ENCODE peak calls at places on chromosomes 4 and X, in nine cellular contexts. K, B, X, W, D, Z, H, Y and Q are unnamed samples.

GRCh38 chrX:81890476-81890875 is 688.6 kb downstream of the SH3BGRL start:
- DNase-seq in K (no peak), B (no peak), X (no peak), W (no peak), D (no peak), Z (no peak), H (no peak), Y (no peak), Q (no peak)

GRCh38 chr4:28354874-28355273 is 1494.2 kb downstream of the STIM2 start:
- DNase-seq in K (no peak), B (no peak), X (no peak), W (no peak), D (no peak), Z (no peak), H (no peak), Y (no peak), Q (no peak)

GRCh38 chr4:111556861-111557260 is 588.4 kb upstream of the FAM241A start:
- DNase-seq in K (no peak), B (no peak), X (no peak), W (no peak), D (no peak), Z (no peak), H (no peak), Y (no peak), Q (no peak)

GRCh38 chrX:20515841-20516461 is 249.2 kb upstream of the RPS6KA3 start:
- DNase-seq in K (peak; percentile 88), B (no peak), X (peak; percentile 22), W (no peak), D (peak; percentile 73), Z (peak; percentile 53), H (no peak), Y (peak; percentile 23), Q (no peak)

GRCh38 chr4:72318771-72319170 is 250.2 kb downstream of the ADAMTS3 start:
- DNase-seq in K (no peak), B (no peak), X (no peak), W (no peak), D (no peak), Z (no peak), H (no peak), Y (no peak), Q (no peak)

GRCh38 chr4:151641167-151641566 is 119.6 kb downstream of the GATB start:
- DNase-seq in K (peak; percentile 92), B (no peak), X (no peak), W (no peak), D (no peak), Z (no peak), H (no peak), Y (peak; percentile 3), Q (no peak)

GRCh38 chr4:128519163-128519810 is 231.7 kb upstream of the PGRMC2 start:
- DNase-seq in K (no peak), B (no peak), X (no peak), W (no peak), D (no peak), Z (no peak), H (no peak), Y (no peak), Q (no peak)

GRCh38 chrX:134679226-134679625 is 21.0 kb upstream of the PLAC1 start:
- DNase-seq in K (no peak), B (no peak), X (no peak), W (no peak), D (no peak), Z (no peak), H (no peak), Y (no peak), Q (no peak)

DNA sequence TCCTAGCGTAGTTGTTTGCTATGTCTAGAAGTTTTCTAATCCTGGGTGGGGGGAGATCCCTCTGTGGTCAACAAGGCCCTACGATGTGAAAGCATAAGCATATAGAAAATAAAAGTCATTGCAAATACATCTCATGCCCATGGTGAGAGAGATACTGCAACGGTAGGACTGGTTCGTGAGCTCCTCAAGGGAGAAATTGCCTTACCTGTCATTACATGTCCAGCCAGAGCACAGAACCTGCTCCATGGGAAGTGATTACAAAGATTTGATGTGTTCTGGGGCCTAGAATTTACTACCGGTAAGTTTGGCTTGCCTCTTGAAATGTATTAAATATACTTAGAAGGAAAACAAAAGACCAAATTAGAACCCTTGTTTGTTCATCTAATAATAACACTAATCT is 60.9 kb upstream of the FAM47B start:
- DNase-seq in K (no peak), B (no peak), X (no peak), W (no peak), D (no peak), Z (no peak), H (no peak), Y (no peak), Q (no peak)
- TF ChIP-seq MAX in K (no peak), B (no peak), X (no peak), W (no peak), D (no peak), Z (no peak), H (no peak), Y (no peak), Q (no peak)

DNA sequence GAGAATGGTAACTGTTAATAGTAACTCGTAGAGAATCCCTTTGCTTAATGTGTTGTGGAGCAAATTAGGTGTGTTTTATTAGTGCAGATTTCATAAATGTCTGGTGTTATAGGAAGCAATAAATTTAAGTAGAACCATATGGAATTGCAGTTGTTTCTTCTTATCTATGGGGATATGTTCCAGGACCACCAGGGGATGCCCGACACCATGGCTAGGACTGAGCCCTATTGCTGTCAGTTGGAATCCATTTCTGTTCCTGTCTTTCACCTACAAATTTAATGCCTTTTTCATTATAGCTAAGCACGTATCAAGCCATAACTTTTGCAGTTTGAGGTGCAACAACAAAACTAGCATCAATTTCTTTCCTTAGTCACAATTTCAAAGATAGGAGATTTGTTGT is 72.5 kb downstream of the DDIT4L start:
- DNase-seq in K (no peak), B (no peak), X (no peak), W (no peak), D (no peak), Z (no peak), H (peak; percentile 41), Y (no peak), Q (no peak)
- TF ChIP-seq CTCF in K (no peak), B (no peak), X (no peak), W (peak; percentile 27), D (no peak), Z (peak; percentile 16), H (no peak), Y (no peak), Q (no peak)

GRCh38 chr4:154722262-154722661 is 21.5 kb upstream of the LRAT start:
- DNase-seq in K (no peak), B (no peak), X (no peak), W (no peak), D (no peak), Z (no peak), H (no peak), Y (no peak), Q (no peak)

GRCh38 chr4:154714339-154715040 is 29.3 kb upstream of the LRAT start:
- DNase-seq in K (no peak), B (no peak), X (no peak), W (no peak), D (no peak), Z (no peak), H (no peak), Y (no peak), Q (no peak)

GRCh38 chr4:154719087-154719486 is 24.7 kb upstream of the LRAT start:
- DNase-seq in K (no peak), B (no peak), X (no peak), W (no peak), D (peak; percentile 51), Z (no peak), H (no peak), Y (no peak), Q (no peak)

GRCh38 chr4:154720618-154721267 is 23.1 kb upstream of the LRAT start:
- DNase-seq in K (no peak), B (peak; percentile 15), X (no peak), W (no peak), D (no peak), Z (no peak), H (no peak), Y (no peak), Q (no peak)

GRCh38 chr4:154720123-154720522 is 23.7 kb upstream of the LRAT start:
- DNase-seq in K (no peak), B (no peak), X (no peak), W (no peak), D (peak; percentile 45), Z (no peak), H (no peak), Y (no peak), Q (no peak)
- TF ChIP-seq MAX in K (no peak), B (no peak), X (no peak), W (no peak), D (no peak), Z (no peak), H (no peak), Y (no peak), Q (no peak)

DNA sequence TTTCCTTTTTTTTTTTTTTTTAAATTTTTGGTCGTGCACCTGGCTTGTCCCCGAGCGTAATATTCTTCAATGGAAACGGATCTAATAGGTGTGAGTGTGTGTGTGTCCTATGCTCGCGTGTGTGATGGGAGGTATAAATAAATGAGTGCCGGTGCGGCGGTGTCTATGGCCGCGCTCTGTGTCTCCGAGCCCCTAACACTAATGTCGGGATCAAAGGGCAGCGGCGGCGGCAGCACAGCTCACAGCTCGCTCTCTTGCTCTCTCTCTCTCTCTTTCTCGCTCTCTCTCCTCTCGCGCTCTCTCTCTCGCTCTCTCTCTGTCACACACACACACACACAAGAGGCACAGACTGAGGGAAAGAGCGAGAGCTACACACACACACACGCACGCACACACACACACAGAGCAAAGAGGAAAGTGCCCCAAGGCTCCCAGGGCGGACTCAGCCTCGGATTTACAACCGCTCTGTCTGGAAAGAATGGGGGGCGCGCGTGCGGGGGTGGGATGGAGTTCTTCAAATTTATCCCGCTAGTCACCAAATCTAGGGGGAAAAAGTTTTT is at the start of gene ZNF827:
- DNase-seq in K (peak; percentile 24), B (peak; percentile 59), X (no peak), W (no peak), D (peak; percentile 64), Z (peak; percentile 49), H (peak; percentile 53), Y (peak; percentile 77), Q (peak; percentile 65)
- TF ChIP-seq CTCF in K (no peak), B (no peak), X (no peak), W (no peak), D (no peak), Z (no peak), H (no peak), Y (no peak), Q (no peak)

DNA sequence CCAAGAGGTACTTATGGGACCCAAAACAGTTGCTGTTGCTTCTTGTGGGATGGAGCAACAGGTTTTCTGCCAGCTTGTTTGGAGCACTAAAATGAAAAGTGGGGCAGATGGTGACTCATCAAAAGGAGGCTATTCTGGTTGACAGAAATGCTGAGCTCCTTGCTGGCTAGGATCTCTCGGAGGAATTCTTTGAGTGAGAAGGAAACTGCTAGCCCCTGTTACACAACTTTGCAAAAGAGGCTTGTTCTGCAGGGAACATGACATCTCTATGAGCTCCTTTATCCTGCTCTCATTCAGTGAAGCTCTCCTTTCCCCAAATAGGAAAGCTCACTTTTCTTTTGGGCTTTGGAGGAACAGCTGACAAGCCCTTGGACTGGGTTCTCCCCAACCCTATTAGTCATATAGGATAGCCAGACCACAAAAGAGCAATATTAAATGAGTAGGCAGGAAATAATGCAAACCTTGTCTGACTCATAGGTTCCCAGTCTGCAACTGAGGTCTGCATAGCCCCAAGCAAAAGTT is 108.3 kb downstream of the CDS1 start:
- DNase-seq in K (peak; percentile 91), B (no peak), X (peak; percentile 40), W (peak; percentile 11), D (peak; percentile 86), Z (no peak), H (no peak), Y (no peak), Q (no peak)
- TF ChIP-seq MAX in K (peak; percentile 19), B (no peak), X (no peak), W (no peak), D (peak; percentile 45), Z (no peak), H (no peak), Y (no peak), Q (no peak)

GRCh38 chr4:5018096-5018495 is 1.2 kb downstream of the CYTL1 start:
- DNase-seq in K (peak; percentile 64), B (no peak), X (no peak), W (no peak), D (no peak), Z (no peak), H (no peak), Y (no peak), Q (no peak)
- TF ChIP-seq CTCF in K (peak; percentile 18), B (no peak), X (no peak), W (peak; percentile 50), D (peak; percentile 20), Z (no peak), H (peak; percentile 19), Y (no peak), Q (no peak)